ENCODE peak calls at places on chromosomes 7 and 10, in eight cellular contexts. G is brain microvascular endothelial cell, W is HFF-Myc, V is foreskin fibroblast, C is lung, H is IMR-90, O is esophagus squamous epithelium, Z is left ventricle myocardium inferior. Y is an unnamed sample.

GRCh38 chr10:108556176-108556575 is 1367.1 kb downstream of the XPNPEP1 start:
- DNase-seq in G (no peak), W (no peak), V (peak), C (no peak), H (no peak), O (no peak), Z (no peak), Y (no peak)

GRCh38 chr10:110275140-110275729 is 29.5 kb downstream of the SMNDC1 start:
- DNase-seq in G (no peak), W (no peak), V (no peak), C (no peak), H (no peak), O (no peak), Z (no peak), Y (no peak)

GRCh38 chr10:73366381-73367298 is 8.0 kb upstream of the CFAP70 start:
- DNase-seq in G (no peak), W (no peak), V (no peak), C (no peak), H (no peak), O (no peak), Z (no peak), Y (no peak)

GRCh38 chr7:106681815-106682495 is 21.0 kb upstream of the CCDC71L start:
- DNase-seq in G (peak), W (no peak), V (peak), C (no peak), H (peak), O (no peak), Z (no peak), Y (no peak)

GRCh38 chr7:118288098-118288497 is 63.6 kb downstream of the ANKRD7 start:
- DNase-seq in G (no peak), W (no peak), V (no peak), C (no peak), H (no peak), O (no peak), Z (no peak), Y (no peak)

GRCh38 chr7:155840909-155841308 is 28.6 kb upstream of the SHH start:
- DNase-seq in G (no peak), W (no peak), V (no peak), C (no peak), H (no peak), O (no peak), Z (no peak), Y (no peak)

GRCh38 chr10:13371879-13372470 is 23.9 kb upstream of the SEPHS1 start:
- DNase-seq in G (peak), W (peak), V (peak), C (peak), H (peak), O (peak), Z (peak), Y (peak)

GRCh38 chr7:129256221-129256620 is 31.4 kb downstream of the AHCYL2 start:
- DNase-seq in G (no peak), W (no peak), V (no peak), C (no peak), H (no peak), O (no peak), Z (no peak), Y (no peak)

GRCh38 chr10:13794982-13795381 is 208.2 kb downstream of the PRPF18 start:
- DNase-seq in G (no peak), W (no peak), V (no peak), C (no peak), H (no peak), O (no peak), Z (no peak), Y (no peak)

GRCh38 chr10:50585921-50586739 is 37.6 kb downstream of the SGMS1 start:
- DNase-seq in G (peak), W (no peak), V (peak), C (no peak), H (peak), O (no peak), Z (no peak), Y (no peak)

GRCh38 chr10:67861750-67862460 is 22.6 kb upstream of the SIRT1 start:
- DNase-seq in G (no peak), W (no peak), V (no peak), C (no peak), H (no peak), O (no peak), Z (no peak), Y (no peak)

GRCh38 chr7:76220185-76221057 is 18.7 kb downstream of the SRRM3 start:
- DNase-seq in G (peak), W (no peak), V (peak), C (no peak), H (peak), O (no peak), Z (no peak), Y (no peak)

GRCh38 chr7:37230221-37230620 is 218.4 kb downstream of the ELMO1 start:
- DNase-seq in G (no peak), W (no peak), V (no peak), C (no peak), H (no peak), O (no peak), Z (peak), Y (no peak)

GRCh38 chr7:155430606-155431005 is 27.3 kb upstream of the EN2 start:
- DNase-seq in G (no peak), W (no peak), V (no peak), C (no peak), H (no peak), O (no peak), Z (no peak), Y (no peak)

GRCh38 chr7:29556405-29557195 is 7.0 kb upstream of the PRR15 start:
- DNase-seq in G (no peak), W (no peak), V (peak), C (no peak), H (no peak), O (no peak), Z (no peak), Y (no peak)

GRCh38 chr7:80508440-80508839 is 3.4 kb downstream of the GNAT3 start:
- DNase-seq in G (no peak), W (peak), V (peak), C (no peak), H (peak), O (no peak), Z (no peak), Y (no peak)

GRCh38 chr7:108404509-108405435 is 51.5 kb downstream of the NRCAM start:
- DNase-seq in G (no peak), W (no peak), V (peak), C (no peak), H (no peak), O (no peak), Z (no peak), Y (no peak)

GRCh38 chr7:20745716-20746115 is 41.0 kb downstream of the SP8 start:
- DNase-seq in G (no peak), W (no peak), V (no peak), C (no peak), H (no peak), O (no peak), Z (no peak), Y (no peak)

GRCh38 chr7:11294965-11295364 is 321.3 kb downstream of the PHF14 start:
- DNase-seq in G (no peak), W (no peak), V (no peak), C (no peak), H (no peak), O (no peak), Z (no peak), Y (no peak)

GRCh38 chr7:75905785-75906604 is 9.0 kb upstream of the POR start:
- DNase-seq in G (peak), W (no peak), V (peak), C (peak), H (peak), O (no peak), Z (peak), Y (no peak)

GRCh38 chr10:101588879-101589278 is 758 bp downstream of the DPCD start:
- DNase-seq in G (peak), W (no peak), V (peak), C (no peak), H (peak), O (no peak), Z (no peak), Y (no peak)

GRCh38 chr10:117250409-117250808 is 9.5 kb downstream of the SLC18A2 start:
- DNase-seq in G (no peak), W (no peak), V (no peak), C (no peak), H (no peak), O (no peak), Z (no peak), Y (no peak)

GRCh38 chr10:72228318-72228751 is 12.3 kb upstream of the ASCC1 start:
- DNase-seq in G (no peak), W (no peak), V (no peak), C (no peak), H (no peak), O (no peak), Z (no peak), Y (no peak)

GRCh38 chr10:31669367-31669766 is 259.3 kb downstream of the ARHGAP12 start:
- DNase-seq in G (no peak), W (no peak), V (no peak), C (no peak), H (no peak), O (no peak), Z (no peak), Y (no peak)

GRCh38 chr7:2710901-2711551 is 23.0 kb downstream of the AMZ1 start:
- DNase-seq in G (no peak), W (no peak), V (no peak), C (no peak), H (peak), O (no peak), Z (no peak), Y (no peak)

GRCh38 chr10:113052076-113052830 is 102.2 kb downstream of the TCF7L2 start:
- DNase-seq in G (no peak), W (no peak), V (peak), C (no peak), H (no peak), O (no peak), Z (no peak), Y (no peak)

GRCh38 chr10:521844-522243 is 167.6 kb downstream of the DIP2C start:
- DNase-seq in G (no peak), W (no peak), V (peak), C (no peak), H (no peak), O (no peak), Z (peak), Y (no peak)

GRCh38 chr7:124411796-124412195 is 353.8 kb downstream of the GPR37 start:
- DNase-seq in G (no peak), W (no peak), V (no peak), C (no peak), H (no peak), O (no peak), Z (peak), Y (no peak)
- H3K4me3 ChIP-seq in G (no peak), W (no peak), V (no peak), C (no peak), H (no peak), O (no peak), Z (no peak), Y (no peak)

DNA sequence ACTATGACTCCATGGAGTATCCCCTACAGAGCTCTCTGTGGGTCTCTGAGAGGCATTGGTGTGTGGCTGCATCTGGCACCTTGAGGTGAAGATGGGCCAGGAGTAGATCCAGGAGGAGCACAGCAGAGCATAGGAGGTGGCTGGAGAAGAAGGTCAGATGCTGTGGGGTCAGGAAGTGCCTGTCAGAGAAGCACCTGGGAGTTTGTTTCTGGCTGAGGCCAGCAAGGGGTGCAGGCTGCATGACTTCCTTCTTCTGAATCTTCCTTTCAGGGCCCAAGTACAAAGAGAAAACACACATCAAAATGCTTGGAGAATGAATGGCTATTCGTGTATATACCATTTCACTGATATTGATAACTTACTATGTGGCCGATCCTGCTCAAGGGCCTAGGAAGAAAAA is 39.0 kb downstream of the PTPRE start:
- DNase-seq in G (no peak), W (no peak), V (no peak), C (no peak), H (no peak), O (no peak), Z (no peak), Y (no peak)
- H3K4me3 ChIP-seq in G (no peak), W (no peak), V (no peak), C (no peak), H (no peak), O (no peak), Z (no peak), Y (no peak)

GRCh38 chr7:93964813-93965212 is 39.3 kb downstream of the BET1 start:
- DNase-seq in G (no peak), W (no peak), V (no peak), C (no peak), H (no peak), O (no peak), Z (no peak), Y (no peak)
- H3K4me3 ChIP-seq in G (no peak), W (no peak), V (no peak), C (no peak), H (no peak), O (no peak), Z (no peak), Y (no peak)

GRCh38 chr7:139871820-139872219 is 42.8 kb downstream of the TBXAS1 start:
- DNase-seq in G (no peak), W (no peak), V (peak), C (no peak), H (peak), O (no peak), Z (no peak), Y (no peak)
- H3K4me3 ChIP-seq in G (no peak), W (no peak), V (no peak), C (no peak), H (no peak), O (no peak), Z (no peak), Y (no peak)

GRCh38 chr7:113100091-113100723 is 13.6 kb upstream of the GPR85 start:
- DNase-seq in G (peak), W (no peak), V (no peak), C (no peak), H (peak), O (no peak), Z (peak), Y (no peak)

GRCh38 chr7:113093561-113093960 is 6.9 kb upstream of the GPR85 start:
- DNase-seq in G (no peak), W (no peak), V (no peak), C (no peak), H (no peak), O (no peak), Z (no peak), Y (no peak)

GRCh38 chr7:113094517-113095249 is 8.1 kb upstream of the GPR85 start:
- DNase-seq in G (no peak), W (no peak), V (no peak), C (no peak), H (no peak), O (no peak), Z (no peak), Y (no peak)

GRCh38 chr7:113099284-113099919 is 12.8 kb upstream of the GPR85 start:
- DNase-seq in G (no peak), W (no peak), V (no peak), C (no peak), H (peak), O (no peak), Z (no peak), Y (no peak)
- H3K4me3 ChIP-seq in G (no peak), W (no peak), V (no peak), C (no peak), H (no peak), O (no peak), Z (peak), Y (no peak)

GRCh38 chr10:63702107-63702506 is 180.9 kb downstream of the REEP3 start:
- DNase-seq in G (no peak), W (no peak), V (peak), C (no peak), H (no peak), O (no peak), Z (no peak), Y (no peak)

GRCh38 chr10:63700935-63701263 is 179.7 kb downstream of the REEP3 start:
- DNase-seq in G (no peak), W (no peak), V (peak), C (no peak), H (peak), O (no peak), Z (no peak), Y (no peak)

GRCh38 chr10:63699785-63700184 is 178.6 kb downstream of the REEP3 start:
- DNase-seq in G (peak), W (no peak), V (peak), C (no peak), H (peak), O (no peak), Z (no peak), Y (no peak)

GRCh38 chr10:63698815-63699205 is 177.6 kb downstream of the REEP3 start:
- DNase-seq in G (no peak), W (no peak), V (no peak), C (no peak), H (no peak), O (no peak), Z (no peak), Y (no peak)

DNA sequence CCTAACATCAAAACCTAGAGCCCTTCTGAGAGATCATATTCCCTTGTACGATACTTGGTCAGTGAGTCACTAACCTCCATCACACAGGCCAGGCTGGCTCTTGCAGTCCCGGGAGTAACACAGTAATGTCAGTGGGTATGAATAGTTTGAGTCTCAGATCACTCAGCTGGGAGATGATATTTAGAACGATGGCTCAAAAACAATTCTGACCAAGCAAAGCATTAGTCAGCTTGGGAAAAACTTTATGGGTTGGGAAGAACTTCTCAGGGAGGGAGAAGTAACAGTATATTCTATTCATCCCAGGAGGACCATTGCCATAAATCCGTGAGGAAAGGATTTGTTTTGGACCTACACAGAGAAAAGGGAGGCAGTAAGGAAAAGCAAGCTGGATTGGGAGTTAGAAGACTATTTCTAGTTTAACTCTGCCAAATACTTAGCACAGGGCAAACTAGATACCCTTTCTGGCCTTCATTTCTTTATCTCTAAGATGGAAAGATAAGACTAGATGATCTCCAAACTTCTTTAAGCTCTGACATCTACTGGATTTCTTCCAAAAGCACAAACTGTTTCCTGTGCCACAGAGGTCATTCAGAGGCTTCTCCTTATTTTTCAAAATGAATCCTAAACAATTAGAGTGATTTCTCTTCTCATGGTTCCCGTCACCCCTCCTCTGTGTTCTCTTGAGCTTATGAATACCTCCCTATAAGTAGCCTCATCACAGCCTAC is 179.2 kb downstream of the REEP3 start:
- DNase-seq in G (peak), W (peak), V (peak), C (no peak), H (peak), O (no peak), Z (no peak), Y (peak)
- H3K4me3 ChIP-seq in G (no peak), W (no peak), V (no peak), C (no peak), H (no peak), O (no peak), Z (no peak), Y (no peak)